ENCODE peak calls at places on chromosomes 16 and 17, in four cellular contexts. A is myocyte, Z is OCI-LY7, B is A673. Q is an unnamed sample.

GRCh38 chr16:56365552-56365951 is 59.8 kb downstream of the AMFR start:
- DNase-seq in A (no peak), Z (no peak), B (no peak), Q (no peak)

GRCh38 chr17:32483451-32484019 is 3.3 kb upstream of the CDK5R1 start:
- DNase-seq in A (peak), Z (peak), B (peak), Q (peak)

GRCh38 chr17:82047914-82048570 is 3.6 kb downstream of the RFNG start:
- DNase-seq in A (no peak), Z (no peak), B (no peak), Q (no peak)

GRCh38 chr17:50687200-50688066 is 20.3 kb downstream of the ANKRD40 start:
- DNase-seq in A (no peak), Z (no peak), B (no peak), Q (no peak)

GRCh38 chr17:56594528-56595418 is 1.3 kb downstream of the NOG start:
- DNase-seq in A (peak), Z (no peak), B (peak), Q (peak)

GRCh38 chr16:87186440-87186839 is 130.8 kb downstream of the C16orf95 start:
- DNase-seq in A (no peak), Z (no peak), B (peak), Q (no peak)

GRCh38 chr17:68684860-68685493 is 83.8 kb upstream of the FAM20A start:
- DNase-seq in A (no peak), Z (no peak), B (no peak), Q (no peak)

GRCh38 chr16:5036228-5037156 is 2.8 kb upstream of the NAGPA start:
- DNase-seq in A (no peak), Z (no peak), B (no peak), Q (no peak)

GRCh38 chr17:4938670-4939553 is 934 bp downstream of the SLC25A11 start:
- DNase-seq in A (no peak), Z (peak), B (no peak), Q (no peak)

GRCh38 chr17:67385122-67385988 is 8.3 kb downstream of the PITPNC1 start:
- DNase-seq in A (no peak), Z (no peak), B (no peak), Q (no peak)

Q was measured in head of caudate nucleus.